ENCODE peak calls at places on chromosomes 1 and 21, in eight cellular contexts. C, G, P, F, Y, O, S and X are unnamed samples.

GRCh38 chr1:205346956-205347574 is 9.7 kb downstream of the KLHDC8A start:
- DNase-seq in C (no peak), G (no peak), P (no peak), F (no peak), Y (no peak), O (no peak), S (no peak), X (no peak)

GRCh38 chr1:228000836-228001563 is 5.8 kb upstream of the WNT3A start:
- DNase-seq in C (no peak), G (no peak), P (peak; percentile 40), F (no peak), Y (no peak), O (no peak), S (no peak), X (no peak)

GRCh38 chr1:43987159-43988022 is 4.0 kb upstream of the CCDC24 start:
- DNase-seq in C (no peak), G (peak; percentile 25), P (no peak), F (no peak), Y (no peak), O (no peak), S (peak; percentile 55), X (no peak)

GRCh38 chr1:171422489-171422888 is 62.8 kb upstream of the PRRC2C start:
- DNase-seq in C (no peak), G (peak; percentile 17), P (no peak), F (no peak), Y (no peak), O (no peak), S (peak; percentile 62), X (no peak)

GRCh38 chr1:243549108-243549507 is 293.3 kb downstream of the SDCCAG8 start:
- DNase-seq in C (no peak), G (peak; percentile 45), P (no peak), F (no peak), Y (no peak), O (no peak), S (peak; percentile 80), X (peak; percentile 73)

GRCh38 chr1:220316291-220316690 is 44.0 kb upstream of the RAB3GAP2 start:
- DNase-seq in C (no peak), G (no peak), P (no peak), F (no peak), Y (no peak), O (no peak), S (no peak), X (no peak)

GRCh38 chr21:44532712-44533111 is 7.3 kb downstream of the KRTAP10-1 start:
- DNase-seq in C (no peak), G (no peak), P (peak; percentile 34), F (no peak), Y (no peak), O (no peak), S (no peak), X (no peak)

GRCh38 chr1:114113801-114114750 is 39.6 kb downstream of the SYT6 start:
- DNase-seq in C (no peak), G (no peak), P (no peak), F (no peak), Y (no peak), O (peak; percentile 21), S (peak; percentile 6), X (peak; percentile 27)

GRCh38 chr1:39261712-39262221 is 57.3 kb downstream of the MACF1 start:
- DNase-seq in C (no peak), G (peak; percentile 56), P (no peak), F (no peak), Y (no peak), O (no peak), S (peak; percentile 80), X (peak; percentile 23)

GRCh38 chr1:201267481-201268229 is 15.7 kb upstream of the PKP1 start:
- DNase-seq in C (no peak), G (peak; percentile 63), P (no peak), F (no peak), Y (no peak), O (no peak), S (peak; percentile 85), X (peak; percentile 59)

GRCh38 chr1:54347955-54348699 is 58.1 kb downstream of the SSBP3 start:
- DNase-seq in C (no peak), G (no peak), P (peak; percentile 70), F (no peak), Y (no peak), O (no peak), S (no peak), X (no peak)

GRCh38 chr1:70204578-70204977 is 801 bp downstream of the LRRC40 start:
- DNase-seq in C (no peak), G (no peak), P (no peak), F (no peak), Y (no peak), O (no peak), S (peak; percentile 6), X (peak; percentile 26)

GRCh38 chr1:241592273-241592958 is 47.8 kb downstream of the CHML start:
- DNase-seq in C (no peak), G (peak; percentile 28), P (no peak), F (no peak), Y (peak; percentile 40), O (no peak), S (peak; percentile 82), X (peak; percentile 61)

GRCh38 chr1:26993237-26994019 is at the start of gene TRNP1:
- DNase-seq in C (peak; percentile 63), G (peak; percentile 69), P (peak; percentile 86), F (peak; percentile 69), Y (peak; percentile 72), O (peak; percentile 61), S (peak; percentile 78), X (peak; percentile 78)

GRCh38 chr1:204619721-204620120 is 65.8 kb downstream of the LRRN2 start:
- DNase-seq in C (no peak), G (no peak), P (no peak), F (no peak), Y (no peak), O (no peak), S (no peak), X (no peak)

GRCh38 chr1:241841661-241842060 is 6.3 kb upstream of the EXO1 start:
- DNase-seq in C (no peak), G (no peak), P (no peak), F (no peak), Y (no peak), O (no peak), S (no peak), X (no peak)

GRCh38 chr1:225596152-225596551 is 56.8 kb downstream of the ENAH start:
- DNase-seq in C (no peak), G (no peak), P (no peak), F (no peak), Y (no peak), O (no peak), S (peak; percentile 24), X (no peak)

GRCh38 chr1:63779872-63780271 is 6.1 kb downstream of the ROR1 start:
- DNase-seq in C (no peak), G (no peak), P (no peak), F (no peak), Y (no peak), O (no peak), S (peak; percentile 25), X (no peak)

DNA sequence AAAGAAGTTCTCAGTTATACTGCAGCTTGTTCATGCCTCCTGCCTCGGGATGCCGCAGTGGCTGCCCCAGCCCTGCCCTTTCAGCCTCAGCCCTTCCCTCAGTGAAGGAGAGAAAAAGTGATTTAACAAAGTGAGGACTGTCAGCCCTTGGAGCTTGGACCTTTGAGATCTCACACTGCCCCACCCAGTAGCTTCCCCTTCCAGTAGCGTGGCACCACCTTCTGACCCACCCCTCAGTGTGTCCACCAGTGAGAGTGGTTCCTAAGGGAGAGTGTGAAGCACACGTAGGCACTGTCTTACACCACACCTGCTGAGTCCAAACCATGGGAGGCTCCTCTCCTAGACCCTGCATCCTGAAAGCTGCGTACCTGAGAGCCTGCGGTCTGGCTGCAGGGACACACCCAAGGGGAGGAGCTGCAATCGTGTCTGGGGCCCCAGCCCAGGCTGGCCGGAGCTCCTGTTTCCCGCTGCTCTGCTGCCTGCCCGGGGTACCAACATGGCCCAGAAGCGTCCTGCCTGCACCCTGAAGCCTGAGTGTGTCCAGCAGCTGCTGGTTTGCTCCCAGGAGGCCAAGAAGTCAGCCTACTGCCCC is at the start of gene CDA:
- DNase-seq in C (no peak), G (no peak), P (no peak), F (peak; percentile 18), Y (no peak), O (no peak), S (no peak), X (no peak)
- H3K4me3 ChIP-seq in C (no peak within 1 kb of the TSS), G (peak within 1 kb of the TSS; percentile 35), P (peak within 1 kb of the TSS; percentile 29), F (no peak within 1 kb of the TSS), Y (no peak within 1 kb of the TSS), O (no peak within 1 kb of the TSS), S (no peak within 1 kb of the TSS), X (no peak within 1 kb of the TSS)

DNA sequence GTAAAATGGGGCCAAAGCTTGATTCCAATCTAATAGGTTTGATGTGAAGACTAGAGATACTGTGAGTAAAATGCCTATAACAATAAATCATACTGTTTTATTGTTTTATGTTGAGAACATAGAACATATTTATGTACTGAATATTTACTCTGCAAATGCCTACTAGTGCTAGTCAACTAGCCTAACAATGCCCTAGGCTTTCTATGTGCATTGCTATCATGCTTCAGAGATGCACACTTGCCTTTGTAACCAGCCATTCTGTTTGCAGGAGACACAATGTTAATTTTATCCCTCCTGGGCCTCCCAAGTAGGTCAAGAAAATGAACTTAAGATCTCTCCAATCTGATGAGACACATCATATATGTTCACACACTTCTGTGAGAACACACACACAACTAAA is 530.8 kb upstream of the BEND5 start:
- DNase-seq in C (no peak), G (no peak), P (no peak), F (no peak), Y (no peak), O (no peak), S (no peak), X (no peak)
- TF ChIP-seq CTCF in C (no peak), G (no peak), P (no peak), F (no peak), Y (no peak), O (no peak), S (no peak), X (no peak)

GRCh38 chr1:111990878-111991760 is 1.7 kb upstream of the KCND3 start:
- DNase-seq in C (no peak), G (peak; percentile 42), P (peak; percentile 88), F (no peak), Y (no peak), O (peak; percentile 49), S (no peak), X (no peak)
- H3K4me3 ChIP-seq in C (no peak overlapping the region), G (peak overlapping the region; percentile 58), P (peak overlapping the region; percentile 58), F (no peak overlapping the region), Y (no peak overlapping the region), O (no peak overlapping the region), S (no peak overlapping the region), X (no peak overlapping the region)

GRCh38 chr1:22331618-22332017 is 120.0 kb upstream of the ZBTB40 start:
- DNase-seq in C (no peak), G (no peak), P (peak; percentile 48), F (no peak), Y (no peak), O (no peak), S (no peak), X (no peak)
- TF ChIP-seq CTCF in C (no peak), G (no peak), P (no peak), F (no peak), Y (no peak), O (no peak), S (no peak), X (no peak)

GRCh38 chr1:181091322-181092040 is 3.0 kb downstream of the IER5 start:
- DNase-seq in C (no peak), G (no peak), P (no peak), F (no peak), Y (no peak), O (no peak), S (no peak), X (no peak)
- H3K4me3 ChIP-seq in C (no peak overlapping the region), G (peak overlapping the region; percentile 89), P (peak overlapping the region; percentile 88), F (peak overlapping the region; percentile 94), Y (peak overlapping the region; percentile 94), O (no peak overlapping the region), S (peak overlapping the region; percentile 59), X (peak overlapping the region; percentile 83)

GRCh38 chr1:147647796-147648633 is 22.3 kb downstream of the ACP6 start:
- DNase-seq in C (peak; percentile 39), G (no peak), P (no peak), F (no peak), Y (no peak), O (no peak), S (no peak), X (no peak)
- TF ChIP-seq CTCF in C (no peak), G (no peak), P (no peak), F (no peak), Y (no peak), O (no peak), S (no peak), X (no peak)